ENCODE peak calls at places on chromosome 12, in four cellular contexts. O is upper lobe of right lung; T is CD4-positive, alpha-beta T cell; P is Panc1. Q is an unnamed sample.

GRCh38 chr12:107296681-107297086 is 203.3 kb upstream of the CRY1 start:
- DNase-seq in P (no peak), O (no peak), T (no peak), Q (no peak)

GRCh38 chr12:111645433-111645832 is 40.3 kb downstream of the BRAP start:
- DNase-seq in T (no peak), P (no peak), O (no peak), Q (no peak)

GRCh38 chr12:124495194-124495983 is 72.0 kb downstream of the NCOR2 start:
- DNase-seq in O (no peak), P (no peak), T (no peak), Q (no peak)

GRCh38 chr12:49964849-49965624 is 3.4 kb downstream of the AQP5 start:
- DNase-seq in O (peak; percentile 56), T (no peak), P (no peak), Q (no peak)

GRCh38 chr12:128938886-128939285 is 85.6 kb downstream of the GLT1D1 start:
- DNase-seq in O (no peak), T (no peak), P (no peak), Q (no peak)

GRCh38 chr12:130557876-130558770 is 158.0 kb downstream of the RIMBP2 start:
- DNase-seq in T (no peak), P (no peak), O (no peak), Q (no peak)

GRCh38 chr12:16606201-16606849 is 363 bp upstream of the LMO3 start:
- DNase-seq in T (no peak), P (no peak), O (peak; percentile 78), Q (no peak)

GRCh38 chr12:92034858-92035401 is 110.7 kb downstream of the BTG1 start:
- DNase-seq in P (no peak), O (peak; percentile 62), T (peak; percentile 35), Q (peak; percentile 65)

GRCh38 chr12:100987552-100988277 is 193.1 kb downstream of the ANO4 start:
- DNase-seq in T (no peak), P (no peak), O (no peak), Q (no peak)

GRCh38 chr12:19186722-19187661 is 57.5 kb downstream of the PLEKHA5 start:
- DNase-seq in P (peak; percentile 35), T (no peak), O (no peak), Q (no peak)

DNA sequence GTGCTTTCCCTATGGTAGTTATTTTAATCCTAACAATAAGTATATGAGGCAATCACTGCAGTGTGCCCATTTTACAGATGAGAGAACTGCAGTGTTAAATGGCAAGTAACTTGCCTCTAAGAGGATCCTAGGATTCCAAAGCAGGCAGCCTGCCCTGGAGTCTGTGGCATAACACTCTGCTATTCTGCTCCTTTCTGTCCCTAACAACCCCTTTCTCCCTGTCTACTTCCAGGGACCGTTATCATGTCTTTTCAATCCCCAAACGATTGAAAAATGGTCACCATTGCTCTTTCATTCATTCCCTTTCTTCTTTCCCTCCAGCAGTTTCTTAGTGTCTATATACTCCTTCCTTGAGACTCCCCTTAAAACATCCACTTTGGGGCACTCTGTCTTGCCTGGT is 1.3 kb upstream of the ANO2 start:
- DNase-seq in P (no peak), O (no peak), T (no peak), Q (no peak)
- H3K27me3 ChIP-seq in P (peaks cover 10% of the 10 kb centered on the region), O (peaks cover 54% of the 10 kb centered on the region), T (peaks cover 52% of the 10 kb centered on the region), Q (peaks cover 13% of the 10 kb centered on the region)

GRCh38 chr12:131609762-131610161 is 101.1 kb upstream of the SFSWAP start:
- DNase-seq in T (no peak), O (no peak), P (no peak), Q (no peak)
- H3K27me3 ChIP-seq in T (no peaks in the 10 kb centered on the region), O (no peaks in the 10 kb centered on the region), P (peaks cover 13% of the 10 kb centered on the region), Q (no peaks in the 10 kb centered on the region)

GRCh38 chr12:5567021-5567744 is 135.3 kb downstream of the NTF3 start:
- DNase-seq in O (no peak), P (no peak), T (no peak), Q (no peak)

GRCh38 chr12:5571115-5571514 is 139.2 kb downstream of the NTF3 start:
- DNase-seq in T (no peak), O (no peak), P (no peak), Q (no peak)

GRCh38 chr12:5565933-5566632 is 134.2 kb downstream of the NTF3 start:
- DNase-seq in T (no peak), P (no peak), O (no peak), Q (no peak)

GRCh38 chr12:5573390-5573789 is 141.5 kb downstream of the NTF3 start:
- DNase-seq in O (no peak), T (no peak), P (no peak), Q (no peak)

DNA sequence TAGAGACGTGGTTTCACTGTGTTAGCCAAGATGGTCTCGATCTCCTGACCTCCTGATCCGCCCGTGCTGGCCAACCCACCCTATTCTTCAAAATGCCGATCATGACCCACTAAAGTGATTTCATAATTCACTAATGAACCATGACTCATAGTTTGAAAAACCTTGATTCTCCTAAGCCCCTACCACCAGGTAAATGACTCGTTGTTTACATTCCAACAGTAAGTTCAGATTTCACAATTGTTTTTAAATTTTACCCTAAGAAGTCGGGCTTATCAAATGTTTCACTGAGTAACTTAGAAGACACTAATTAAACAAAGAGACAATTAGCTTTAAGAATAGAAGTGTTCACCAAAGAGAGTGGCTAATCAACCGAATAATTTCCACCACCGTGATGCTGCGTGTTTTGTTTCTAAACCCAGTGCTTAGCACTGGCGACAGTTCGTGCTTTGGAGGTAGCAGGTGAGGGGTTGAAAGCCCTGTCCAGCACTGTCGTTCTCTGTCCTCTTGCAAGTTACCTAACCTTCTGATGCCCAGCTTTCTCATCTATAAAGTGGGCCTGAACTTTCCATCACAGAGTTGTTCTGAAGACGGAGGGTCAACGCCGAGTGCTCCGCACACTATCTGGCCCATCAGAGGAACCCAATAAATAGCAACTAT is 136.5 kb downstream of the NTF3 start:
- DNase-seq in T (no peak), O (no peak), P (no peak), Q (no peak)
- H3K27me3 ChIP-seq in T (peaks cover 8% of the 10 kb centered on the region), O (no peaks in the 10 kb centered on the region), P (peaks cover 5% of the 10 kb centered on the region), Q (no peaks in the 10 kb centered on the region)

DNA sequence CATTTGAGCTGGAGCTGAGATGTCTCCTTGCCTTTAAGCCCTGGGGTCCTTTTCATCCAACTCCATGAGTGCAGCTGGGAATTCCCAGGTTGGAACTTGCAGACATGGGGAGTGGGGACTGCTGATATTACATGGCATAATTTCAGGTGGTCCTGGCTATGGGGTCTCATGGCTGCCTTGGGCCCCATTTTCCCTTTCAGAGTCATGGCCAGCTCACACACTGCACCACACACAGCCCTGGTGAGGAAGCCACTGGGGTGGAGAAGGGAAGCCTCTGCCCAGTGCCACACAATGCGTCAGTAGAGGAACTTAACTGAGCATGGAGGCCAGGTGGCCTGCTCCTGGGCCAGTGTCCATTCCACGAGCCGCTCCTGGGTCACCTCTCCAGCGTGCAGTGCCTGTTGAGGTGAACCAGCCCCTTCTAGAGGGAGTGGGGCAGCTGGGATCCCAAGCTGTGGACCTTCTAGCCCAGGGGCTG is 17.3 kb upstream of the KRT86 start:
- DNase-seq in T (no peak), P (no peak), O (peak; percentile 57), Q (no peak)
- H3K27me3 ChIP-seq in T (peaks cover 49% of the 10 kb centered on the region), P (no peaks in the 10 kb centered on the region), O (peaks cover 38% of the 10 kb centered on the region), Q (no peaks in the 10 kb centered on the region)

GRCh38 chr12:66756631-66757030 is 77.8 kb upstream of the GRIP1 start:
- DNase-seq in T (no peak), P (no peak), O (no peak), Q (no peak)

GRCh38 chr12:66751432-66752113 is 72.7 kb upstream of the GRIP1 start:
- DNase-seq in P (no peak), O (no peak), T (no peak), Q (no peak)

GRCh38 chr12:66753810-66754209 is 74.9 kb upstream of the GRIP1 start:
- DNase-seq in T (no peak), O (no peak), P (no peak), Q (no peak)

GRCh38 chr12:66755727-66756395 is 77.0 kb upstream of the GRIP1 start:
- DNase-seq in O (no peak), T (no peak), P (no peak), Q (no peak)
- H3K27me3 ChIP-seq in O (no peaks in the 10 kb centered on the region), T (no peaks in the 10 kb centered on the region), P (no peaks in the 10 kb centered on the region), Q (no peaks in the 10 kb centered on the region)

GRCh38 chr12:120367924-120368788 is 808 bp downstream of the MSI1 start:
- DNase-seq in O (no peak), T (no peak), P (no peak), Q (no peak)

GRCh38 chr12:120369476-120370342 is 745 bp upstream of the MSI1 start:
- DNase-seq in O (no peak), P (no peak), T (no peak), Q (no peak)

GRCh38 chr12:120368789-120369475 is at the start of gene MSI1:
- DNase-seq in T (no peak), P (no peak), O (no peak), Q (no peak)

GRCh38 chr12:120373683-120374082 is 4.7 kb upstream of the MSI1 start:
- DNase-seq in P (no peak), T (no peak), O (no peak), Q (no peak)

DNA sequence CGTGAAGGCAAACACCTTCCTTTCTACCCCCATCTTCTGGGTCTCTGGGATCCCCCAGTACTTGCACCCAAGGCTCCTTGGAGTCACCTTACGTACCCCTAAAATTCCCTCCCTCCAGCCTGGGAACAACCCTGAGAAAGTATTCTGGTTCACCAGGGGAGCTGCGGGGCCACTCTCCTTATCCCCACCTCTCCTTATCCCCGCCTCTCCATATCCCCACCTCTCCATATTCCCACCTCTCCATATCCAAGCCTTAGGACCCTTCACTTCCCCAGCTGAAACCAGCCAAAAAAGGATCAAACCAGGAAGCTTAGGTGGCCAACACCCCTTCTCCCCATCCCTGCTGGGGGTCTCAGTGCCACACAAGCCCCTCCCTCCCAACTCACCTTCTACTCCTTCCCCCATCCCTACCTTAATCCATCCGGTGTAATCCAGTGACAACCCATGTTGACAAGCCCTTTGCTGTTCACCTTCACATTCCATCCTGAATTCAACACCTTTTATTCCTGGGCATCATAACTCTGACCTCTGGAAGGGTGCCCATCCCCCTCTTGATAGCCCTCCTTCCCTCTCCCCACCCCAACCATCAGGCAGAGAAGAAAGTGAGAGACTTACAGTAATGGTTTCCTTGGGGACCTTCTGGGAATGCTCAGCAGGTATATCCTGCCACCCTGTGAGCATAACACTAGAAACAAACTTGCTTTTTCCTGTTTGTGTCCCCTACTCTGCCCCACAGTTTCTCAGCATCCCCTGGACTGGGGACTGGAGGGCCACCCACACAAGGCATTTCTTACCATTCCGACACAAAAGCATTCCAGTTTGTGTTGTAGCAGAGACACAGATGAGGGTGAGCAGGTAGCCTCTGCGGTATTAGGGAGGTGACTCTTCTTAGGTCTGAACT is 1.6 kb upstream of the MSI1 start:
- DNase-seq in O (no peak), P (no peak), T (no peak), Q (no peak)
- H3K27me3 ChIP-seq in O (peaks cover 49% of the 10 kb centered on the region), P (peaks cover 18% of the 10 kb centered on the region), T (peaks cover 84% of the 10 kb centered on the region), Q (peaks cover 16% of the 10 kb centered on the region)

GRCh38 chr12:53917126-53917525 is 21.5 kb upstream of the HOXC13 start:
- DNase-seq in T (no peak), P (no peak), O (no peak), Q (no peak)
- H3K27me3 ChIP-seq in T (peaks cover 62% of the 10 kb centered on the region), P (no peaks in the 10 kb centered on the region), O (peaks cover 55% of the 10 kb centered on the region), Q (no peaks in the 10 kb centered on the region)